ENCODE peak calls at places on chromosomes 16 and 17, in five cellular contexts. B, O, N, R and E are unnamed samples.

GRCh38 chr16:4677994-4678393 is 15.4 kb upstream of the NUDT16L1 start:
- DNase-seq in R (no peak), B (no peak), O (no peak), N (no peak), E (no peak)

GRCh38 chr17:76822184-76822778 is 45.9 kb upstream of the MGAT5B start:
- DNase-seq in B (no peak), O (no peak), N (no peak), R (no peak), E (no peak)

GRCh38 chr16:81564368-81565060 is 119.9 kb downstream of the CMIP start:
- DNase-seq in O (no peak), B (no peak), N (no peak), R (no peak), E (no peak)

GRCh38 chr17:13600475-13601316 is 1.0 kb downstream of the HS3ST3A1 start:
- DNase-seq in O (no peak), N (no peak), R (no peak), B (peak), E (peak)

GRCh38 chr17:74514632-74515035 is 16.6 kb downstream of the CD300LB start:
- DNase-seq in N (no peak), O (peak), R (no peak), B (no peak), E (no peak)

GRCh38 chr16:54628796-54629625 is 301.7 kb upstream of the IRX5 start:
- DNase-seq in N (no peak), O (no peak), B (no peak), R (no peak), E (no peak)

GRCh38 chr16:21568502-21569189 is 30.7 kb upstream of the METTL9 start:
- DNase-seq in O (no peak), B (no peak), N (no peak), R (no peak), E (no peak)

GRCh38 chr16:49377196-49377755 is 3.7 kb downstream of the C16orf78 start:
- DNase-seq in O (no peak), R (no peak), B (no peak), N (no peak), E (no peak)

GRCh38 chr17:53470626-53471025 is 352.1 kb upstream of the KIF2B start:
- DNase-seq in R (no peak), N (no peak), B (no peak), O (no peak), E (no peak)

GRCh38 chr17:153851-154250 is 16.5 kb downstream of the SCGB1C2 start:
- DNase-seq in B (no peak), N (no peak), O (no peak), R (no peak), E (no peak)

GRCh38 chr16:50591800-50592771 is 43.9 kb downstream of the NKD1 start:
- DNase-seq in B (no peak), O (no peak), R (no peak), N (no peak), E (no peak)

GRCh38 chr17:2171725-2172446 is 117.0 kb downstream of the HIC1 start:
- DNase-seq in B (peak), N (no peak), O (no peak), R (peak), E (no peak)

GRCh38 chr17:48429156-48429555 is 858 bp downstream of the SKAP1 start:
- DNase-seq in R (no peak), O (no peak), N (peak), B (no peak), E (no peak)

GRCh38 chr17:17062356-17062755 is 20.1 kb downstream of the MPRIP start:
- DNase-seq in N (no peak), R (no peak), O (no peak), B (no peak), E (no peak)

GRCh38 chr17:20046629-20047028 is 37.5 kb downstream of the SPECC1 start:
- DNase-seq in R (no peak), O (no peak), N (no peak), B (no peak), E (no peak)

GRCh38 chr17:27793168-27793905 is 7.0 kb downstream of the NOS2 start:
- DNase-seq in R (no peak), N (no peak), O (peak), B (no peak), E (no peak)

GRCh38 chr16:28326881-28327610 is 34.7 kb downstream of the SBK1 start:
- DNase-seq in N (peak), B (peak), R (no peak), O (peak), E (peak)

GRCh38 chr16:30032083-30032819 is 1.2 kb upstream of the TLCD3B start:
- DNase-seq in R (no peak), N (peak), O (peak), B (peak), E (peak)

GRCh38 chr16:3963203-3963602 is 82.7 kb upstream of the CREBBP start:
- DNase-seq in N (no peak), R (no peak), B (no peak), O (peak), E (no peak)

GRCh38 chr17:80545499-80545826 is 825 bp downstream of the RPTOR start:
- DNase-seq in N (peak), R (no peak), O (no peak), B (peak), E (no peak)

GRCh38 chr16:55077231-55077630 is 146.6 kb downstream of the IRX5 start:
- DNase-seq in N (no peak), O (no peak), B (no peak), R (no peak), E (no peak)

GRCh38 chr16:1713933-1714332 is 7.9 kb downstream of the MAPK8IP3 start:
- DNase-seq in N (peak), B (no peak), O (peak), R (no peak), E (peak)

GRCh38 chr17:74282587-74283370 is 8.7 kb downstream of the DNAI2 start:
- DNase-seq in O (no peak), N (peak), B (no peak), R (no peak), E (peak)

GRCh38 chr16:85947511-85948509 is 48.8 kb downstream of the IRF8 start:
- DNase-seq in R (no peak), N (peak), B (no peak), O (peak), E (peak)

GRCh38 chr17:21199311-21199710 is 14.7 kb downstream of the TMEM11 start:
- DNase-seq in R (peak), N (no peak), B (no peak), O (no peak), E (no peak)

GRCh38 chr17:32529604-32530003 is 42.8 kb downstream of the CDK5R1 start:
- DNase-seq in N (no peak), B (no peak), O (no peak), R (no peak), E (no peak)

GRCh38 chr17:36148559-36149295 is 27.7 kb downstream of the TBC1D3B start:
- DNase-seq in R (no peak), O (peak), B (peak), N (peak), E (peak)

GRCh38 chr16:57694556-57695377 is at the start of gene DRC7:
- DNase-seq in R (no peak), B (peak), N (peak), O (peak), E (peak)

GRCh38 chr16:27318399-27319256 is 4.9 kb downstream of the IL4R start:
- DNase-seq in O (no peak), N (peak), R (no peak), B (peak), E (peak)

GRCh38 chr16:57194512-57194911 is 8.4 kb downstream of the RSPRY1 start:
- DNase-seq in N (no peak), O (no peak), B (peak), R (peak), E (no peak)

GRCh38 chr16:81817789-81818304 is 38.8 kb downstream of the PLCG2 start:
- DNase-seq in N (peak), B (no peak), O (peak), R (no peak), E (peak)

GRCh38 chr16:23448392-23448791 is 4.6 kb downstream of the COG7 start:
- DNase-seq in O (no peak), B (no peak), R (no peak), N (no peak), E (no peak)

GRCh38 chr17:1122681-1123396 is 56.9 kb downstream of the ABR start:
- DNase-seq in O (peak), R (no peak), B (peak), N (peak), E (peak)

GRCh38 chr17:69105907-69106730 is 35.6 kb downstream of the ABCA6 start:
- DNase-seq in R (no peak), O (no peak), B (no peak), N (no peak), E (no peak)

GRCh38 chr16:79598341-79599181 is 2.0 kb downstream of the MAF start:
- DNase-seq in B (peak), N (peak), O (peak), R (no peak), E (peak)

GRCh38 chr16:83911290-83911689 is 12.4 kb downstream of the MLYCD start:
- DNase-seq in R (no peak), B (no peak), O (no peak), N (no peak), E (no peak)

GRCh38 chr16:83912152-83912948 is 13.4 kb downstream of the MLYCD start:
- DNase-seq in N (no peak), R (no peak), O (no peak), B (peak), E (peak)

GRCh38 chr16:83915081-83915480 is 16.2 kb downstream of the MLYCD start:
- DNase-seq in R (no peak), N (no peak), O (no peak), B (no peak), E (peak)

GRCh38 chr16:83914091-83914710 is 15.3 kb downstream of the MLYCD start:
- DNase-seq in O (no peak), B (no peak), N (no peak), R (no peak), E (peak)

DNA sequence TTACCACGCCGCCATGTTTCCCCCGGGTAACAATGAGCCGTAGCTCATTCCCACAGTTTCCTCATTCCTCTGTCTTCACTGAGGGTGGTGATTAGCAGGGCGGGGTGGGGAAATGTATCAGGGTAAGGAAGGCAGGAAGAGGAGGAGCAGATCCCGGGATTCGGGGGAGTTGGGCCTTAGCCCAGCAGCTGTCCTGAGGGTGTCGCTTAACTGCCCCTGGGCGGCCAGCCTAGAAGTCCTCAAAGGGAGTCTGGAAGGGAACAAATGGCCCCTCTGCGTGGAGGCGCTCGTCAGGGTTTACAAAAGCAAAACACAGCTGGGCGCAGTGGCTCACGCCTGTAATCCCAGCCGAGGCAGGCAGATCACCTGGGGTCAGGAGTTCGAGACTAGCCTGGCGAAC is 14.3 kb downstream of the MLYCD start:
- DNase-seq in R (no peak), O (no peak), N (no peak), B (peak), E (no peak)
- TF ChIP-seq CTCF in R (no peak), O (no peak), N (no peak), B (no peak), E (no peak)

GRCh38 chr16:14309001-14309886 is 238.1 kb downstream of the MRTFB start:
- DNase-seq in R (no peak), B (peak), O (peak), N (peak), E (no peak)
- TF ChIP-seq CTCF in R (no peak), B (peak), O (no peak), N (peak), E (no peak)

GRCh38 chr17:56231693-56232092 is 78.4 kb downstream of the ANKFN1 start:
- DNase-seq in O (no peak), B (no peak), N (no peak), R (no peak), E (no peak)
- TF ChIP-seq CTCF in O (no peak), B (peak), N (no peak), R (no peak), E (no peak)

DNA sequence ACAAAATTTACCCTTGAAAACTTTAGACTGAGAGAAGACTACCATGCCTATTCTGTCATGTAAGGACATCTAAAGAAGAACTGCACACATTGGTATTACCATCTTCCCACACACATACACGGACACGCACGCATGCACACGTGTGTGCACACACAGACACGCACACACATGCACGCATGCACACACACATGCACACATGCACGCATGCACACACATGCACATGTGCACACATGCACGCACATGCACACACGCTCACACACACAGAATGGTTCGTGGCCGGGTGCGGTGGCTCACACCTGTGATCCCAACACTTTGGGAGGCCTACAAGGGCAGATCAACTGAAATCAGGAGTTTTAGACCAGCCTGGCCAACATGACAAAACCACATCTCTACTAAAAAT is 296.9 kb upstream of the HSBP1 start:
- DNase-seq in B (no peak), N (no peak), O (no peak), R (no peak), E (no peak)
- TF ChIP-seq CTCF in B (no peak), N (no peak), O (no peak), R (no peak), E (no peak)

GRCh38 chr16:47141773-47142468 is 1.8 kb downstream of the NETO2 start:
- DNase-seq in B (peak), O (peak), N (peak), R (peak), E (peak)

GRCh38 chr16:47144559-47144877 is 773 bp upstream of the NETO2 start:
- DNase-seq in N (no peak), R (no peak), B (no peak), O (no peak), E (no peak)

GRCh38 chr16:47143677-47144558 is at the start of gene NETO2:
- DNase-seq in B (peak), N (peak), R (no peak), O (peak), E (peak)

GRCh38 chr16:47143329-47143676 is 442 bp downstream of the NETO2 start:
- DNase-seq in R (no peak), N (peak), O (peak), B (peak), E (peak)

DNA sequence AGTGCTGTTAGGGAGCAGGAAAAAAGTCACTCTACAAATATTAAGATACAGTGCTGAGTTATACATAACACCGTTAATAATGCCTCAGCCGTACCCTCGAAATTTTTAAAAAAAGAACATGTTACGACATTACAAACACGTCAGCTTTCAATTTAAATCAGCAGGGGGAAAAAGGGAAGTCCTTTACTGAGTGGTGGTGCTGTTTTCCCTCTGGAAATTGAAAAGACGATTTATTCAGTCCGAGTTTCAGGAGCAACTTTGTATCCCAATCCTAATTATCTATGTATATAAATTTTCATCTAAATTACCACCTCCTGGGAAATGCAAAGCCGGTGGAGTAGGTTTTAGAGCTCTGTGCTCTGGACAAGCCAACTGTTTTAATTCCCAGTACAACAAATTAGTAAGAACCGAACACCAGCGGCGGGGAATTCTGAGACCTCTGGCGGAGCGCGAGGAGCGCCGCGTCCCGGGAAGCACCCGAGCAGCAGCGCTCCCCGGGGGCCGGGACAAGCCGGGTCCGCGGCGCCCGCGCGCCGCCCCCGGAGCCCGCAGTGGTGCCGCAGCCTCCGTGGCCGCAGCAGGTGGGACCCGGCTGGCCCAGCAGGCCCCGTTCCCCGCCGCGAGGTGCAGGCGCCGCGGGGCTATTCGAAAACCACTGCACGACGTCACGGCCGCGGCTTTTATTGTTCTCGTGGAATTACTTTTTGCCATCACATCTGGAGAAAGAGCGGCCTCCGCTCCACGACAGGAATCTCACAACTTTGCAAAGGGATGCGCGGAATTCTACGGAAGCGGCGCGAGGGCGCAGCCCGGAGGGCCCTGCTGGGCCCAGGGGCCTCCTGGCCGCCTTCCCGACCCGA is 1.0 kb downstream of the NETO2 start:
- DNase-seq in O (peak), B (peak), R (no peak), N (peak), E (peak)
- TF ChIP-seq CTCF in O (no peak), B (no peak), R (no peak), N (no peak), E (peak)

GRCh38 chr16:65679785-65680184 is 557.9 kb upstream of the CDH11 start:
- DNase-seq in O (no peak), R (no peak), N (peak), B (no peak), E (no peak)

GRCh38 chr16:65681406-65681805 is 559.5 kb upstream of the CDH11 start:
- DNase-seq in R (no peak), N (no peak), B (no peak), O (no peak), E (no peak)

GRCh38 chr16:65689726-65690125 is 567.9 kb upstream of the CDH11 start:
- DNase-seq in R (no peak), B (no peak), O (no peak), N (no peak), E (no peak)

GRCh38 chr16:65684230-65684629 is 562.4 kb upstream of the CDH11 start:
- DNase-seq in R (no peak), O (no peak), B (no peak), N (no peak), E (no peak)
- TF ChIP-seq CTCF in R (peak), O (no peak), B (peak), N (peak), E (no peak)